ENCODE peak calls at places on chromosomes 7 and 10, in eight cellular contexts. One of them, this sample, is unnamed.

GRCh38 chr7:14275346-14275745 is 285.9 kb upstream of the ETV1 start:
- DNase-seq in suprapubic skin: no peak
- DNase-seq in psoas muscle: no peak
- DNase-seq in CD8-positive, alpha-beta T cell: no peak
- DNase-seq in GM23338: no peak
- DNase-seq in heart left ventricle: no peak
- DNase-seq in stomach: no peak
- DNase-seq in thyroid gland: no peak
- DNase-seq in this sample: no peak

GRCh38 chr7:97479740-97480290 is 252.1 kb upstream of the TAC1 start:
- DNase-seq in GM23338: no peak
- DNase-seq in CD8-positive, alpha-beta T cell: no peak
- DNase-seq in thyroid gland: no peak
- DNase-seq in suprapubic skin: no peak
- DNase-seq in heart left ventricle: no peak
- DNase-seq in psoas muscle: no peak
- DNase-seq in stomach: no peak
- DNase-seq in this sample: no peak

GRCh38 chr7:129423700-129424410 is 10.4 kb upstream of the STRIP2 start:
- DNase-seq in psoas muscle: no peak
- DNase-seq in GM23338: no peak
- DNase-seq in stomach: no peak
- DNase-seq in suprapubic skin: no peak
- DNase-seq in CD8-positive, alpha-beta T cell: no peak
- DNase-seq in heart left ventricle: no peak
- DNase-seq in thyroid gland: no peak
- DNase-seq in this sample: no peak

GRCh38 chr7:191105-192034 is 1.0 kb upstream of the FAM20C start:
- DNase-seq in CD8-positive, alpha-beta T cell: no peak
- DNase-seq in heart left ventricle: peak; percentile 79
- DNase-seq in stomach: no peak
- DNase-seq in psoas muscle: peak; percentile 60
- DNase-seq in GM23338: no peak
- DNase-seq in suprapubic skin: no peak
- DNase-seq in thyroid gland: peak; percentile 92
- DNase-seq in this sample: peak; percentile 85

GRCh38 chr7:157905740-157906461 is 569.1 kb downstream of the DNAJB6 start:
- DNase-seq in thyroid gland: no peak
- DNase-seq in stomach: no peak
- DNase-seq in suprapubic skin: no peak
- DNase-seq in GM23338: peak; percentile 1
- DNase-seq in psoas muscle: peak; percentile 23
- DNase-seq in heart left ventricle: peak; percentile 58
- DNase-seq in CD8-positive, alpha-beta T cell: no peak
- DNase-seq in this sample: no peak

GRCh38 chr10:31698169-31698890 is 230.3 kb downstream of the ARHGAP12 start:
- DNase-seq in GM23338: no peak
- DNase-seq in suprapubic skin: peak; percentile 89
- DNase-seq in stomach: no peak
- DNase-seq in CD8-positive, alpha-beta T cell: no peak
- DNase-seq in psoas muscle: no peak
- DNase-seq in thyroid gland: peak; percentile 29
- DNase-seq in heart left ventricle: peak; percentile 79
- DNase-seq in this sample: peak; percentile 85

GRCh38 chr10:126921974-126922525 is 16.8 kb downstream of the DOCK1 start:
- DNase-seq in suprapubic skin: no peak
- DNase-seq in CD8-positive, alpha-beta T cell: no peak
- DNase-seq in GM23338: no peak
- DNase-seq in thyroid gland: no peak
- DNase-seq in psoas muscle: no peak
- DNase-seq in stomach: no peak
- DNase-seq in heart left ventricle: no peak
- DNase-seq in this sample: peak; percentile 88

GRCh38 chr7:23106491-23106800 is 861 bp downstream of the KLHL7 start:
- DNase-seq in thyroid gland: peak; percentile 55
- DNase-seq in GM23338: peak; percentile 80
- DNase-seq in stomach: peak; percentile 28
- DNase-seq in heart left ventricle: no peak
- DNase-seq in suprapubic skin: no peak
- DNase-seq in CD8-positive, alpha-beta T cell: no peak
- DNase-seq in psoas muscle: no peak
- DNase-seq in this sample: no peak

GRCh38 chr7:91628742-91629141 is 251.8 kb downstream of the MTERF1 start:
- DNase-seq in thyroid gland: peak; percentile 35
- DNase-seq in GM23338: no peak
- DNase-seq in suprapubic skin: no peak
- DNase-seq in CD8-positive, alpha-beta T cell: no peak
- DNase-seq in heart left ventricle: no peak
- DNase-seq in psoas muscle: no peak
- DNase-seq in stomach: peak; percentile 38
- DNase-seq in this sample: no peak

GRCh38 chr7:12738665-12739064 is 51.2 kb downstream of the ARL4A start:
- DNase-seq in psoas muscle: no peak
- DNase-seq in suprapubic skin: no peak
- DNase-seq in heart left ventricle: no peak
- DNase-seq in thyroid gland: peak; percentile 28
- DNase-seq in stomach: no peak
- DNase-seq in CD8-positive, alpha-beta T cell: no peak
- DNase-seq in GM23338: no peak
- DNase-seq in this sample: no peak

GRCh38 chr7:130982160-130982638 is 248.2 kb upstream of the KLF14 start:
- DNase-seq in suprapubic skin: no peak
- DNase-seq in psoas muscle: no peak
- DNase-seq in CD8-positive, alpha-beta T cell: no peak
- DNase-seq in thyroid gland: no peak
- DNase-seq in heart left ventricle: no peak
- DNase-seq in stomach: no peak
- DNase-seq in GM23338: peak; percentile 87
- DNase-seq in this sample: no peak

GRCh38 chr7:80916770-80917681 is 1.8 kb downstream of the SEMA3C start:
- DNase-seq in thyroid gland: no peak
- DNase-seq in CD8-positive, alpha-beta T cell: no peak
- DNase-seq in heart left ventricle: no peak
- DNase-seq in GM23338: peak; percentile 44
- DNase-seq in stomach: no peak
- DNase-seq in psoas muscle: no peak
- DNase-seq in suprapubic skin: no peak
- DNase-seq in this sample: peak; percentile 77

GRCh38 chr10:102668312-102669110 is 24.2 kb downstream of the TRIM8 start:
- DNase-seq in CD8-positive, alpha-beta T cell: no peak
- DNase-seq in heart left ventricle: no peak
- DNase-seq in GM23338: no peak
- DNase-seq in psoas muscle: no peak
- DNase-seq in thyroid gland: no peak
- DNase-seq in stomach: no peak
- DNase-seq in suprapubic skin: no peak
- DNase-seq in this sample: no peak

GRCh38 chr7:87128883-87129282 is 23.4 kb upstream of the DMTF1 start:
- DNase-seq in GM23338: peak; percentile 70
- DNase-seq in suprapubic skin: no peak
- DNase-seq in CD8-positive, alpha-beta T cell: no peak
- DNase-seq in stomach: no peak
- DNase-seq in thyroid gland: no peak
- DNase-seq in heart left ventricle: no peak
- DNase-seq in psoas muscle: no peak
- DNase-seq in this sample: no peak

GRCh38 chr7:25259487-25260243 is 31.4 kb upstream of the NPVF start:
- DNase-seq in heart left ventricle: peak; percentile 61
- DNase-seq in thyroid gland: peak; percentile 69
- DNase-seq in psoas muscle: peak; percentile 32
- DNase-seq in CD8-positive, alpha-beta T cell: peak; percentile 76
- DNase-seq in GM23338: peak; percentile 95
- DNase-seq in suprapubic skin: peak; percentile 81
- DNase-seq in stomach: peak; percentile 74
- DNase-seq in this sample: peak; percentile 71

GRCh38 chr10:124639206-124639605 is 105.0 kb downstream of the FAM53B start:
- DNase-seq in heart left ventricle: no peak
- DNase-seq in stomach: no peak
- DNase-seq in GM23338: no peak
- DNase-seq in CD8-positive, alpha-beta T cell: no peak
- DNase-seq in psoas muscle: no peak
- DNase-seq in suprapubic skin: no peak
- DNase-seq in thyroid gland: peak; percentile 76
- DNase-seq in this sample: no peak

GRCh38 chr10:9222917-9223316 is 1168.4 kb downstream of the GATA3 start:
- DNase-seq in GM23338: no peak
- DNase-seq in stomach: no peak
- DNase-seq in psoas muscle: no peak
- DNase-seq in CD8-positive, alpha-beta T cell: no peak
- DNase-seq in heart left ventricle: no peak
- DNase-seq in thyroid gland: no peak
- DNase-seq in suprapubic skin: no peak
- DNase-seq in this sample: no peak

GRCh38 chr10:26438534-26439269 is 561 bp downstream of the APBB1IP start:
- DNase-seq in psoas muscle: peak; percentile 53
- DNase-seq in thyroid gland: no peak
- DNase-seq in suprapubic skin: no peak
- DNase-seq in CD8-positive, alpha-beta T cell: peak; percentile 83
- DNase-seq in stomach: no peak
- DNase-seq in heart left ventricle: peak; percentile 48
- DNase-seq in GM23338: peak; percentile 61
- DNase-seq in this sample: no peak

GRCh38 chr7:132131196-132131595 is 445.1 kb downstream of the PLXNA4 start:
- DNase-seq in stomach: no peak
- DNase-seq in psoas muscle: no peak
- DNase-seq in GM23338: no peak
- DNase-seq in CD8-positive, alpha-beta T cell: no peak
- DNase-seq in heart left ventricle: no peak
- DNase-seq in thyroid gland: no peak
- DNase-seq in suprapubic skin: no peak
- DNase-seq in this sample: no peak

GRCh38 chr7:143240323-143241168 is 18.7 kb downstream of the TAS2R40 start:
- DNase-seq in thyroid gland: peak; percentile 69
- DNase-seq in suprapubic skin: no peak
- DNase-seq in heart left ventricle: peak; percentile 67
- DNase-seq in GM23338: peak; percentile 89
- DNase-seq in CD8-positive, alpha-beta T cell: peak; percentile 80
- DNase-seq in psoas muscle: peak; percentile 33
- DNase-seq in stomach: peak; percentile 74
- DNase-seq in this sample: peak; percentile 89

GRCh38 chr7:143245123-143245522 is 18.1 kb upstream of the GSTK1 start:
- DNase-seq in GM23338: no peak
- DNase-seq in suprapubic skin: no peak
- DNase-seq in CD8-positive, alpha-beta T cell: no peak
- DNase-seq in stomach: no peak
- DNase-seq in heart left ventricle: no peak
- DNase-seq in thyroid gland: no peak
- DNase-seq in psoas muscle: no peak
- DNase-seq in this sample: no peak

GRCh38 chr7:143239822-143240221 is 18.0 kb downstream of the TAS2R40 start:
- DNase-seq in stomach: no peak
- DNase-seq in suprapubic skin: no peak
- DNase-seq in heart left ventricle: no peak
- DNase-seq in CD8-positive, alpha-beta T cell: no peak
- DNase-seq in thyroid gland: no peak
- DNase-seq in psoas muscle: no peak
- DNase-seq in GM23338: no peak
- DNase-seq in this sample: no peak

GRCh38 chr7:143244321-143244720 is 18.9 kb upstream of the GSTK1 start:
- DNase-seq in stomach: no peak
- DNase-seq in thyroid gland: no peak
- DNase-seq in GM23338: no peak
- DNase-seq in suprapubic skin: no peak
- DNase-seq in heart left ventricle: no peak
- DNase-seq in CD8-positive, alpha-beta T cell: no peak
- DNase-seq in psoas muscle: no peak
- DNase-seq in this sample: no peak

GRCh38 chr7:143243011-143243410 is 20.2 kb upstream of the GSTK1 start:
- DNase-seq in heart left ventricle: no peak
- DNase-seq in psoas muscle: no peak
- DNase-seq in stomach: no peak
- DNase-seq in CD8-positive, alpha-beta T cell: no peak
- DNase-seq in GM23338: no peak
- DNase-seq in thyroid gland: no peak
- DNase-seq in suprapubic skin: no peak
- DNase-seq in this sample: no peak
- H3K27ac ChIP-seq in heart left ventricle: no peak overlapping the region
- H3K27ac ChIP-seq in psoas muscle: no peak overlapping the region
- H3K27ac ChIP-seq in stomach: no peak overlapping the region
- H3K27ac ChIP-seq in CD8-positive, alpha-beta T cell: no peak overlapping the region
- H3K27ac ChIP-seq in GM23338: no peak overlapping the region
- H3K27ac ChIP-seq in thyroid gland: no peak overlapping the region
- H3K27ac ChIP-seq in suprapubic skin: no peak overlapping the region
- H3K27ac ChIP-seq in this sample: no peak overlapping the region

GRCh38 chr10:104767745-104768144 is 126.7 kb downstream of the SORCS3 start:
- DNase-seq in heart left ventricle: no peak
- DNase-seq in suprapubic skin: no peak
- DNase-seq in CD8-positive, alpha-beta T cell: no peak
- DNase-seq in thyroid gland: no peak
- DNase-seq in psoas muscle: no peak
- DNase-seq in GM23338: no peak
- DNase-seq in stomach: no peak
- DNase-seq in this sample: no peak
- TF ChIP-seq CTCF in heart left ventricle: no peak
- TF ChIP-seq CTCF in suprapubic skin: no peak
- TF ChIP-seq CTCF in CD8-positive, alpha-beta T cell: no peak
- TF ChIP-seq CTCF in thyroid gland: no peak
- TF ChIP-seq CTCF in psoas muscle: no peak
- TF ChIP-seq CTCF in GM23338: no peak
- TF ChIP-seq CTCF in stomach: no peak
- TF ChIP-seq CTCF in this sample: no peak

DNA sequence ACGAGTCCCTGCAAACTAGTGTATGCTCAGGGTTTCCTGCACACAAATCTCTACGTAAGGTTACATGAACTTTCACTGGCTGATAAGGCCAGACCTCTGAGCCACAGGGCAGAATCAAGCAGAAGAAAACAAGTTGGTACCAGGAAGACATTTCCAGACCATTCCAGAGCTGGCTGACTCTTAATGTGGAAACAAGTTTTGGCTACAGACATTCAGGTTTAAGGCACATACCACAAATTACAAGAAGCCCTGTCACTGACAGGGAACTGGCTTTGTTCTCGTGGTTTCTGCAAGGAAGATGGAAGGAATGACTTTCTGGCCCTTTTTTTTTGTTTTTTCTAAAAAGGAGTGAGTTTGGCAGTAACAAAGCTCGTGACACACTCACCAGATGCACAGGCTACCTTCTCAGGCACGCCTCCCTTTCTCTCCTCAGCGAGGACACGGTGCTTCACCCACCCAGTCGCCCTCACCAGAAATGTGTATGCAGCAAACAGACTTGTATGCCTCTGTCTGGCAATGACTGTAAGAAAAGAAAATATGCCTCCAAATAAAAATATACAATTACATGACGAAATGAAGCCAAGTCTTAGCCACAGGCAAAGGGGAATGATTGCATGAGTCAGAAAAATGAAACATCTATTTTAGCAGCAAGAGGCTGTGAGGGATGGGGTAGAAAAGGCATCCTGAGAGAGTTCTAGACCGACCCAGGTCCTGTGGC is 22.6 kb downstream of the PLAC9 start:
- DNase-seq in stomach: peak; percentile 77
- DNase-seq in thyroid gland: no peak
- DNase-seq in psoas muscle: no peak
- DNase-seq in GM23338: no peak
- DNase-seq in CD8-positive, alpha-beta T cell: no peak
- DNase-seq in heart left ventricle: no peak
- DNase-seq in suprapubic skin: no peak
- DNase-seq in this sample: peak; percentile 81
- H3K36me3 ChIP-seq in stomach: peaks cover 99% of the 10 kb centered on the region
- H3K36me3 ChIP-seq in thyroid gland: peaks cover 29% of the 10 kb centered on the region
- H3K36me3 ChIP-seq in psoas muscle: peaks cover 19% of the 10 kb centered on the region
- H3K36me3 ChIP-seq in GM23338: no peaks in the 10 kb centered on the region
- H3K36me3 ChIP-seq in CD8-positive, alpha-beta T cell: peaks cover 46% of the 10 kb centered on the region
- H3K36me3 ChIP-seq in heart left ventricle: peaks cover 34% of the 10 kb centered on the region
- H3K36me3 ChIP-seq in suprapubic skin: peaks cover 63% of the 10 kb centered on the region
- H3K36me3 ChIP-seq in this sample: peaks cover 79% of the 10 kb centered on the region

GRCh38 chr7:70634071-70634470 is 497.9 kb upstream of the GALNT17 start:
- DNase-seq in GM23338: no peak
- DNase-seq in psoas muscle: no peak
- DNase-seq in stomach: no peak
- DNase-seq in heart left ventricle: no peak
- DNase-seq in CD8-positive, alpha-beta T cell: no peak
- DNase-seq in thyroid gland: no peak
- DNase-seq in suprapubic skin: no peak
- DNase-seq in this sample: no peak
- H3K27ac ChIP-seq in GM23338: no peak overlapping the region
- H3K27ac ChIP-seq in psoas muscle: no peak overlapping the region
- H3K27ac ChIP-seq in stomach: no peak overlapping the region
- H3K27ac ChIP-seq in heart left ventricle: no peak overlapping the region
- H3K27ac ChIP-seq in CD8-positive, alpha-beta T cell: no peak overlapping the region
- H3K27ac ChIP-seq in thyroid gland: no peak overlapping the region
- H3K27ac ChIP-seq in suprapubic skin: no peak overlapping the region
- H3K27ac ChIP-seq in this sample: no peak overlapping the region

This sample was measured in brain microvascular endothelial cell.